ENCODE peak calls at places on chromosomes 16 and 17, in four cellular contexts. M is K562, N is GM12878, K is IMR-90. Y is an unnamed sample.
A peak's percentile ranks its signal among the peaks of the same experiment; 100 is the strongest.

GRCh38 chr17:42502091-42502490 is 34.0 kb upstream of the NAGLU start:
- DNase-seq in M (no peak), N (no peak), K (no peak), Y (no peak)

GRCh38 chr16:50196736-50197135 is 43.6 kb downstream of the TENT4B start:
- DNase-seq in M (no peak), N (no peak), K (peak; percentile 41), Y (no peak)

GRCh38 chr17:82875418-82875856 is 35.6 kb upstream of the ZNF750 start:
- DNase-seq in M (no peak), N (no peak), K (no peak), Y (peak; percentile 4)

GRCh38 chr17:78397681-78398101 is 19.2 kb downstream of the PGS1 start:
- DNase-seq in M (no peak), N (no peak), K (peak; percentile 40), Y (no peak)

GRCh38 chr17:80941171-80941570 is 50.5 kb upstream of the CHMP6 start:
- DNase-seq in M (no peak), N (no peak), K (no peak), Y (no peak)

GRCh38 chr16:57526498-57526897 is 9.9 kb downstream of the CCDC102A start:
- DNase-seq in M (no peak), N (no peak), K (no peak), Y (no peak)

GRCh38 chr16:88381820-88382451 is 823 bp upstream of the ZNF469 start:
- DNase-seq in M (no peak), N (no peak), K (no peak), Y (no peak)

GRCh38 chr16:53219795-53220194 is 165.0 kb downstream of the CHD9 start:
- DNase-seq in M (no peak), N (no peak), K (peak; percentile 69), Y (peak; percentile 91)

GRCh38 chr17:8237175-8237574 is 10.7 kb downstream of the CTC1 start:
- DNase-seq in M (no peak), N (no peak), K (no peak), Y (no peak)

GRCh38 chr17:46056800-46057304 is 57.8 kb downstream of the STH start:
- DNase-seq in M (no peak), N (no peak), K (peak; percentile 74), Y (peak; percentile 84)
- TF ChIP-seq FOS in M (no peak), N (no peak), K (peak; percentile 17), Y (peak; percentile 42)

DNA sequence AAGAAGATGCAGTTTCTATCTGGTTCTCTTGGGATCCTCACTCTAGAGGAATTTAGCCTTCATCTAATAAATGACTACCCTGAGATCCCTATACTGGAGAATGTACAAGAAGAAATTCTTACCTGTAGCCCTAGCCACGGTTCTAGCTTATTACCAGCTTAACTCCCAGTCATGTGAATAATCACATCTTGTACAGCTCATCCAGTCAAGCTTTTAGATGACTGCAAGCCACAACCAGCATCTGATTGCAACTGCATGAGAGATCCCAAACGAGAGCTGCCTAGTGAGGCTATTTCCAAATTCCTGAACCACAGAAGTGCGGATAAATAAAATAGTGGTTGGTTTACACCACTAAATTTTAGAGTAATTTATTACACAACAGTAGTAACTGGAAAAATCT is 196.0 kb upstream of the CPHXL start:
- DNase-seq in M (no peak), N (no peak), K (no peak), Y (no peak)
- H3K4me1 ChIP-seq in M (no peaks in the 10 kb centered on the region), N (no peaks in the 10 kb centered on the region), K (no peaks in the 10 kb centered on the region), Y (no peaks in the 10 kb centered on the region)

DNA sequence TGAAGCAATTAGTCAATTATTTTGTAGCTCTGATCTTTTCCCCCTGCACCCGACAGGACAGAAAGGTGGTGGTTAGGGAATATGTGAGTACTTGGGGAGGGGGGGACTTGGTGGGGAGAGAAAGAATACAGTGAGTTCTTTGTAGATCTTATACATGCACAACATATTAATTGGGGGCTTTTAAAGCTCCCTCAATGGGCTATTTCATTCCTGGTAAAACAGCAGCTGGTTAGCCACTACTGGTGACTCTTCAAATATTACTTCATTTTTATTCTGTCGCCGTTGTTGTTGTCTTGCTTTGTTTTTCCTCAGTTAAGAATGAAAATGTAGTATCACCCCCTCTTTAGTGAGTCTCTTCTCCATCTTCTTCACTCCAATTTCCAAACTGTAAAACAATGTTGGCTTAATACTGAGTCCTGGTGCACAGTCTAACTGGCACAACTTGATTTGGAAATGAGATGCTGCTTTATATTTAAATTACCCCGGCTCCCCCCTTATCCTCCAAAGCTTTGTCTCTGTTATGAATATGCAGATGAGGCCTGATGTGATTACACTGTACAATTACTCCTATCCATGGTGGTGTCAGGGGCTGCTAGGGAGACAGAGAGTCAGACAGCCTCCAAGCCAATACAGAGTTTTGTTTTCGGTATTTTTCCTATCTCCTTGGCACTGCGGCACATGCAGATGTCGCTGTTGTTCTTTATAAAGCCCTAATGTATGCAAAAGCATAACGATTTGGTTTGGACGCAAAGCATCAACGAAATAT is 256.8 kb upstream of the PMFBP1 start:
- DNase-seq in M (no peak), N (no peak), K (no peak), Y (no peak)
- TF ChIP-seq FOS in M (no peak), N (no peak), K (no peak), Y (no peak)

GRCh38 chr17:79837888-79838540 is 1.2 kb downstream of the CBX4 start:
- DNase-seq in M (peak; percentile 47), N (no peak), K (no peak), Y (no peak)

GRCh38 chr17:79840204-79840988 is 1.2 kb upstream of the CBX4 start:
- DNase-seq in M (no peak), N (no peak), K (peak; percentile 31), Y (peak; percentile 47)

GRCh38 chr17:79839363-79840203 is at the start of gene CBX4:
- DNase-seq in M (peak; percentile 97), N (no peak), K (peak; percentile 90), Y (peak; percentile 82)

GRCh38 chr17:79836952-79837887 is 2.0 kb downstream of the CBX4 start:
- DNase-seq in M (peak; percentile 67), N (no peak), K (peak; percentile 74), Y (no peak)

GRCh38 chr17:79838541-79839274 is 532 bp downstream of the CBX4 start:
- DNase-seq in M (peak; percentile 71), N (no peak), K (peak; percentile 52), Y (peak; percentile 62)
- H3K4me1 ChIP-seq in M (peaks cover 85% of the 10 kb centered on the region), N (peaks cover 21% of the 10 kb centered on the region), K (peaks cover 19% of the 10 kb centered on the region), Y (peaks cover 13% of the 10 kb centered on the region)

GRCh38 chr17:43530303-43531081 is 15.6 kb downstream of the ETV4 start:
- DNase-seq in M (peak; percentile 89), N (no peak), K (peak; percentile 93), Y (peak; percentile 92)
- TF ChIP-seq FOS in M (no peak), N (no peak), K (no peak), Y (no peak)

GRCh38 chr16:30355144-30355953 is at the start of gene CD2BP2:
- DNase-seq in M (peak; percentile 99), N (peak; percentile 93), K (peak; percentile 100), Y (peak; percentile 98)
- H3K4me1 ChIP-seq in M (peaks cover 53% of the 10 kb centered on the region), N (peaks cover 27% of the 10 kb centered on the region), K (peaks cover 7% of the 10 kb centered on the region), Y (peaks cover 32% of the 10 kb centered on the region)

DNA sequence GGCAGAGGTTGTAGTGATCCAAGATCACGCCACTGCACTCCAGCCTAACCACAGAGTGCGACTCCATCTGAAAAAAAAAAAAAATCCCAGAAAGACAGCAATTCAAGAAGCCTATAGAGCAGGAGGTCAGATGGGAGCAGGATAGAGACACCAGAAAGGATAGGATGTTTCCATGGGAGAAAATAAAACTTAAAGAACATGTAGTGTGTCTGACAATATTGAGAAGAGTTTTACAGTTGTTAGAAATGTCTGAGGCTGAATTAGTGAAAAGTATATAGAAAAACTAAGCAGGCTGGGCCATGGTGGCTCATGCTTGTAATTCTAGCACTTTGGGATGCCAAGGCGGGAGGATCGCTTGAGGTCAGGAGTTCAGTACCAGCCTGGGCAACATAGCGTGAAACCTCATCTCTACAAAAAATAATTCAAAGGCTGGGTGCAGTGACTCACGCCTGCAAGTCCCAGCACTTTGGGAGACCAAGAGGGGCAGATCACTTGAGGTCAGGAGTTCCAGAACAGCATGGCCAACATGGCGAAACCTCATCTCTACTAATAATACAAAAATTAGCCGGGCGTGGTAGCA is 15.3 kb upstream of the TRIM37 start:
- DNase-seq in M (no peak), N (no peak), K (no peak), Y (no peak)
- TF ChIP-seq FOS in M (no peak), N (no peak), K (no peak), Y (no peak)